ENCODE peak calls at places on chromosomes 6 and 20, in ten cellular contexts. One of them, this sample, is unnamed.

GRCh38 chr20:24735263-24735662 is 213.8 kb upstream of the CST7 start:
- DNase-seq in activated CD8-positive, alpha-beta T cell treated with anti-CD3 and anti-CD28 coated beads for 36 hours: no peak
- DNase-seq in tibial artery: no peak
- DNase-seq in pancreas: no peak
- DNase-seq in IMR-90: no peak
- DNase-seq in AG04450: no peak
- DNase-seq in breast epithelium: no peak
- DNase-seq in AG04449: no peak
- DNase-seq in PC-9: no peak
- DNase-seq in H1: no peak
- DNase-seq in this sample: no peak

GRCh38 chr6:168619560-168620314 is 178.8 kb downstream of the SMOC2 start:
- DNase-seq in activated CD8-positive, alpha-beta T cell treated with anti-CD3 and anti-CD28 coated beads for 36 hours: peak; percentile 39
- DNase-seq in tibial artery: no peak
- DNase-seq in pancreas: no peak
- DNase-seq in IMR-90: no peak
- DNase-seq in AG04450: no peak
- DNase-seq in breast epithelium: no peak
- DNase-seq in AG04449: no peak
- DNase-seq in PC-9: no peak
- DNase-seq in H1: no peak
- DNase-seq in this sample: no peak

GRCh38 chr6:3752538-3753227 is 1.2 kb upstream of the PXDC1 start:
- DNase-seq in activated CD8-positive, alpha-beta T cell treated with anti-CD3 and anti-CD28 coated beads for 36 hours: no peak
- DNase-seq in tibial artery: peak; percentile 65
- DNase-seq in pancreas: peak; percentile 43
- DNase-seq in IMR-90: no peak
- DNase-seq in AG04450: no peak
- DNase-seq in breast epithelium: no peak
- DNase-seq in AG04449: no peak
- DNase-seq in PC-9: no peak
- DNase-seq in H1: no peak
- DNase-seq in this sample: no peak

GRCh38 chr6:106637051-106637717 is 7.8 kb downstream of the QRSL1 start:
- DNase-seq in activated CD8-positive, alpha-beta T cell treated with anti-CD3 and anti-CD28 coated beads for 36 hours: no peak
- DNase-seq in tibial artery: no peak
- DNase-seq in pancreas: no peak
- DNase-seq in IMR-90: no peak
- DNase-seq in AG04450: no peak
- DNase-seq in breast epithelium: no peak
- DNase-seq in AG04449: no peak
- DNase-seq in PC-9: no peak
- DNase-seq in H1: no peak
- DNase-seq in this sample: no peak

GRCh38 chr6:33670971-33671370 is 40.5 kb downstream of the UQCC2 start:
- DNase-seq in activated CD8-positive, alpha-beta T cell treated with anti-CD3 and anti-CD28 coated beads for 36 hours: no peak
- DNase-seq in tibial artery: no peak
- DNase-seq in pancreas: peak; percentile 58
- DNase-seq in IMR-90: no peak
- DNase-seq in AG04450: no peak
- DNase-seq in breast epithelium: no peak
- DNase-seq in AG04449: no peak
- DNase-seq in PC-9: no peak
- DNase-seq in H1: no peak
- DNase-seq in this sample: no peak

GRCh38 chr6:69693749-69694148 is 103.1 kb downstream of the LMBRD1 start:
- DNase-seq in activated CD8-positive, alpha-beta T cell treated with anti-CD3 and anti-CD28 coated beads for 36 hours: no peak
- DNase-seq in tibial artery: no peak
- DNase-seq in pancreas: no peak
- DNase-seq in IMR-90: peak; percentile 41
- DNase-seq in AG04450: no peak
- DNase-seq in breast epithelium: no peak
- DNase-seq in AG04449: no peak
- DNase-seq in PC-9: no peak
- DNase-seq in H1: no peak
- DNase-seq in this sample: no peak

GRCh38 chr20:4513720-4514119 is 208.0 kb upstream of the PRND start:
- DNase-seq in activated CD8-positive, alpha-beta T cell treated with anti-CD3 and anti-CD28 coated beads for 36 hours: no peak
- DNase-seq in tibial artery: no peak
- DNase-seq in pancreas: no peak
- DNase-seq in IMR-90: peak; percentile 84
- DNase-seq in AG04450: no peak
- DNase-seq in breast epithelium: no peak
- DNase-seq in AG04449: peak; percentile 26
- DNase-seq in PC-9: no peak
- DNase-seq in H1: no peak
- DNase-seq in this sample: no peak

GRCh38 chr20:16554766-16555543 is 18.3 kb downstream of the KIF16B start:
- DNase-seq in activated CD8-positive, alpha-beta T cell treated with anti-CD3 and anti-CD28 coated beads for 36 hours: no peak
- DNase-seq in tibial artery: no peak
- DNase-seq in pancreas: peak; percentile 48
- DNase-seq in IMR-90: no peak
- DNase-seq in AG04450: no peak
- DNase-seq in breast epithelium: no peak
- DNase-seq in AG04449: no peak
- DNase-seq in PC-9: peak; percentile 32
- DNase-seq in H1: no peak
- DNase-seq in this sample: no peak

GRCh38 chr6:155646443-155646842 is 190.8 kb upstream of the NOX3 start:
- DNase-seq in activated CD8-positive, alpha-beta T cell treated with anti-CD3 and anti-CD28 coated beads for 36 hours: no peak
- DNase-seq in tibial artery: no peak
- DNase-seq in pancreas: no peak
- DNase-seq in IMR-90: peak; percentile 32
- DNase-seq in AG04450: no peak
- DNase-seq in breast epithelium: no peak
- DNase-seq in AG04449: no peak
- DNase-seq in PC-9: no peak
- DNase-seq in H1: no peak
- DNase-seq in this sample: no peak

GRCh38 chr6:33298773-33299236 is at the start of gene RGL2:
- DNase-seq in activated CD8-positive, alpha-beta T cell treated with anti-CD3 and anti-CD28 coated beads for 36 hours: peak; percentile 65
- DNase-seq in tibial artery: peak; percentile 95
- DNase-seq in pancreas: peak; percentile 92
- DNase-seq in IMR-90: peak; percentile 33
- DNase-seq in AG04450: no peak
- DNase-seq in breast epithelium: peak; percentile 77
- DNase-seq in AG04449: no peak
- DNase-seq in PC-9: peak; percentile 61
- DNase-seq in H1: no peak
- DNase-seq in this sample: peak; percentile 54

GRCh38 chr6:22363166-22363965 is 66.5 kb upstream of the PRL start:
- DNase-seq in activated CD8-positive, alpha-beta T cell treated with anti-CD3 and anti-CD28 coated beads for 36 hours: no peak
- DNase-seq in tibial artery: no peak
- DNase-seq in pancreas: no peak
- DNase-seq in IMR-90: no peak
- DNase-seq in AG04450: no peak
- DNase-seq in breast epithelium: no peak
- DNase-seq in AG04449: no peak
- DNase-seq in PC-9: no peak
- DNase-seq in H1: no peak
- DNase-seq in this sample: no peak

GRCh38 chr6:35694462-35694861 is 5.7 kb upstream of the FKBP5 start:
- DNase-seq in activated CD8-positive, alpha-beta T cell treated with anti-CD3 and anti-CD28 coated beads for 36 hours: no peak
- DNase-seq in tibial artery: no peak
- DNase-seq in pancreas: no peak
- DNase-seq in IMR-90: peak; percentile 51
- DNase-seq in AG04450: no peak
- DNase-seq in breast epithelium: no peak
- DNase-seq in AG04449: no peak
- DNase-seq in PC-9: no peak
- DNase-seq in H1: no peak
- DNase-seq in this sample: no peak

GRCh38 chr6:44284119-44284518 is 13.9 kb downstream of the TMEM151B start:
- DNase-seq in activated CD8-positive, alpha-beta T cell treated with anti-CD3 and anti-CD28 coated beads for 36 hours: no peak
- DNase-seq in tibial artery: no peak
- DNase-seq in pancreas: no peak
- DNase-seq in IMR-90: no peak
- DNase-seq in AG04450: no peak
- DNase-seq in breast epithelium: no peak
- DNase-seq in AG04449: no peak
- DNase-seq in PC-9: no peak
- DNase-seq in H1: no peak
- DNase-seq in this sample: no peak

GRCh38 chr6:84639396-84639795 is 125.0 kb downstream of the TBX18 start:
- DNase-seq in activated CD8-positive, alpha-beta T cell treated with anti-CD3 and anti-CD28 coated beads for 36 hours: no peak
- DNase-seq in tibial artery: no peak
- DNase-seq in pancreas: no peak
- DNase-seq in IMR-90: no peak
- DNase-seq in AG04450: no peak
- DNase-seq in breast epithelium: no peak
- DNase-seq in AG04449: no peak
- DNase-seq in PC-9: no peak
- DNase-seq in H1: no peak
- DNase-seq in this sample: no peak

GRCh38 chr20:50379049-50379990 is 130.9 kb upstream of the PTPN1 start:
- DNase-seq in activated CD8-positive, alpha-beta T cell treated with anti-CD3 and anti-CD28 coated beads for 36 hours: no peak
- DNase-seq in tibial artery: peak; percentile 97
- DNase-seq in pancreas: peak; percentile 94
- DNase-seq in IMR-90: peak; percentile 92
- DNase-seq in AG04450: peak; percentile 46
- DNase-seq in breast epithelium: peak; percentile 94
- DNase-seq in AG04449: peak; percentile 52
- DNase-seq in PC-9: no peak
- DNase-seq in H1: no peak
- DNase-seq in this sample: no peak

GRCh38 chr20:5806457-5807263 is 56.5 kb downstream of the SHLD1 start:
- DNase-seq in activated CD8-positive, alpha-beta T cell treated with anti-CD3 and anti-CD28 coated beads for 36 hours: peak; percentile 23
- DNase-seq in tibial artery: no peak
- DNase-seq in pancreas: no peak
- DNase-seq in IMR-90: no peak
- DNase-seq in AG04450: no peak
- DNase-seq in breast epithelium: no peak
- DNase-seq in AG04449: no peak
- DNase-seq in PC-9: no peak
- DNase-seq in H1: no peak
- DNase-seq in this sample: no peak
- TF ChIP-seq CTCF in activated CD8-positive, alpha-beta T cell treated with anti-CD3 and anti-CD28 coated beads for 36 hours: no peak
- TF ChIP-seq CTCF in tibial artery: no peak
- TF ChIP-seq CTCF in pancreas: no peak
- TF ChIP-seq CTCF in IMR-90: no peak
- TF ChIP-seq CTCF in AG04450: no peak
- TF ChIP-seq CTCF in breast epithelium: no peak
- TF ChIP-seq CTCF in AG04449: no peak
- TF ChIP-seq CTCF in PC-9: no peak
- TF ChIP-seq CTCF in H1: peak; percentile 63
- TF ChIP-seq CTCF in this sample: no peak

GRCh38 chr6:8904754-8905153 is 469.4 kb upstream of the SLC35B3 start:
- DNase-seq in activated CD8-positive, alpha-beta T cell treated with anti-CD3 and anti-CD28 coated beads for 36 hours: no peak
- DNase-seq in tibial artery: no peak
- DNase-seq in pancreas: no peak
- DNase-seq in IMR-90: no peak
- DNase-seq in AG04450: no peak
- DNase-seq in breast epithelium: no peak
- DNase-seq in AG04449: no peak
- DNase-seq in PC-9: peak; percentile 3
- DNase-seq in H1: peak; percentile 10
- DNase-seq in this sample: no peak
- TF ChIP-seq CTCF in activated CD8-positive, alpha-beta T cell treated with anti-CD3 and anti-CD28 coated beads for 36 hours: no peak
- TF ChIP-seq CTCF in tibial artery: no peak
- TF ChIP-seq CTCF in pancreas: no peak
- TF ChIP-seq CTCF in IMR-90: no peak
- TF ChIP-seq CTCF in AG04450: no peak
- TF ChIP-seq CTCF in breast epithelium: no peak
- TF ChIP-seq CTCF in AG04449: no peak
- TF ChIP-seq CTCF in PC-9: no peak
- TF ChIP-seq CTCF in H1: peak; percentile 79
- TF ChIP-seq CTCF in this sample: no peak

GRCh38 chr20:40336530-40336929 is 352.5 kb downstream of the MAFB start:
- DNase-seq in activated CD8-positive, alpha-beta T cell treated with anti-CD3 and anti-CD28 coated beads for 36 hours: no peak
- DNase-seq in tibial artery: no peak
- DNase-seq in pancreas: no peak
- DNase-seq in IMR-90: no peak
- DNase-seq in AG04450: no peak
- DNase-seq in breast epithelium: no peak
- DNase-seq in AG04449: no peak
- DNase-seq in PC-9: no peak
- DNase-seq in H1: no peak
- DNase-seq in this sample: no peak

GRCh38 chr20:40336034-40336433 is 353.0 kb downstream of the MAFB start:
- DNase-seq in activated CD8-positive, alpha-beta T cell treated with anti-CD3 and anti-CD28 coated beads for 36 hours: no peak
- DNase-seq in tibial artery: no peak
- DNase-seq in pancreas: no peak
- DNase-seq in IMR-90: no peak
- DNase-seq in AG04450: no peak
- DNase-seq in breast epithelium: no peak
- DNase-seq in AG04449: no peak
- DNase-seq in PC-9: no peak
- DNase-seq in H1: no peak
- DNase-seq in this sample: no peak

GRCh38 chr20:40335437-40335836 is 353.6 kb downstream of the MAFB start:
- DNase-seq in activated CD8-positive, alpha-beta T cell treated with anti-CD3 and anti-CD28 coated beads for 36 hours: no peak
- DNase-seq in tibial artery: no peak
- DNase-seq in pancreas: no peak
- DNase-seq in IMR-90: no peak
- DNase-seq in AG04450: no peak
- DNase-seq in breast epithelium: no peak
- DNase-seq in AG04449: no peak
- DNase-seq in PC-9: no peak
- DNase-seq in H1: no peak
- DNase-seq in this sample: no peak

GRCh38 chr20:40343390-40343789 is 345.6 kb downstream of the MAFB start:
- DNase-seq in activated CD8-positive, alpha-beta T cell treated with anti-CD3 and anti-CD28 coated beads for 36 hours: no peak
- DNase-seq in tibial artery: no peak
- DNase-seq in pancreas: no peak
- DNase-seq in IMR-90: no peak
- DNase-seq in AG04450: no peak
- DNase-seq in breast epithelium: no peak
- DNase-seq in AG04449: no peak
- DNase-seq in PC-9: no peak
- DNase-seq in H1: no peak
- DNase-seq in this sample: no peak

GRCh38 chr20:40339661-40340449 is 349.2 kb downstream of the MAFB start:
- DNase-seq in activated CD8-positive, alpha-beta T cell treated with anti-CD3 and anti-CD28 coated beads for 36 hours: no peak
- DNase-seq in tibial artery: peak; percentile 77
- DNase-seq in pancreas: no peak
- DNase-seq in IMR-90: no peak
- DNase-seq in AG04450: no peak
- DNase-seq in breast epithelium: no peak
- DNase-seq in AG04449: no peak
- DNase-seq in PC-9: no peak
- DNase-seq in H1: no peak
- DNase-seq in this sample: no peak
- TF ChIP-seq CTCF in activated CD8-positive, alpha-beta T cell treated with anti-CD3 and anti-CD28 coated beads for 36 hours: no peak
- TF ChIP-seq CTCF in tibial artery: no peak
- TF ChIP-seq CTCF in pancreas: no peak
- TF ChIP-seq CTCF in IMR-90: no peak
- TF ChIP-seq CTCF in AG04450: no peak
- TF ChIP-seq CTCF in breast epithelium: no peak
- TF ChIP-seq CTCF in AG04449: no peak
- TF ChIP-seq CTCF in PC-9: no peak
- TF ChIP-seq CTCF in H1: no peak
- TF ChIP-seq CTCF in this sample: no peak

DNA sequence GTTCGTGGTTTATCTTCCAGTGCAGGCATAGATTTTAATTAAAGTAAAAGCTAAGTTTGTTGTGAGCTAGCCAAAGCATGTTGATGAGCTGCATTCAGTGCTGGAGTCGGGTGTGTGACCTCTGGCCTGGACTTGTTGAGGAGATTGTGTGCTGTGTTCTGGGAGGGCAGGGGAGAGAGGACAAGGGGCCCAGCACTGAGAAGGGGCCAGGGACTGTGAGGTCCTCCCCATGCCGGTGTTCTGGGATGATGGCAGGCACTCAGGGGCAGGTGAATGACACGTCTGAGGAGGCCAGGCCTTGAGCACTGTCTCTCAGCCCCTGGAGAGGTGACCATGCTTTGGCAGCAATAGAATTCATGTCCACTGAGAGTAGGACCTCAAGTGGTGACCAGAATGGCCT is 97.9 kb downstream of the FOXF2 start:
- DNase-seq in activated CD8-positive, alpha-beta T cell treated with anti-CD3 and anti-CD28 coated beads for 36 hours: no peak
- DNase-seq in tibial artery: no peak
- DNase-seq in pancreas: no peak
- DNase-seq in IMR-90: no peak
- DNase-seq in AG04450: no peak
- DNase-seq in breast epithelium: no peak
- DNase-seq in AG04449: no peak
- DNase-seq in PC-9: no peak
- DNase-seq in H1: no peak
- DNase-seq in this sample: no peak
- TF ChIP-seq CTCF in activated CD8-positive, alpha-beta T cell treated with anti-CD3 and anti-CD28 coated beads for 36 hours: no peak
- TF ChIP-seq CTCF in tibial artery: no peak
- TF ChIP-seq CTCF in pancreas: no peak
- TF ChIP-seq CTCF in IMR-90: no peak
- TF ChIP-seq CTCF in AG04450: no peak
- TF ChIP-seq CTCF in breast epithelium: no peak
- TF ChIP-seq CTCF in AG04449: no peak
- TF ChIP-seq CTCF in PC-9: no peak
- TF ChIP-seq CTCF in H1: no peak
- TF ChIP-seq CTCF in this sample: no peak

This sample was measured in mesothelial cell of epicardium.